ENCODE peak calls at places on chromosomes 16 and 17, in four cellular contexts. X is GM12865, D is ovary, E is coronary artery. T is an unnamed sample.

GRCh38 chr17:76452102-76452645 is 778 bp downstream of the UBE2O start:
- DNase-seq in X (no peak), D (no peak), E (no peak), T (peak)

GRCh38 chr17:12727076-12727750 is 61.5 kb downstream of the MYOCD start:
- DNase-seq in X (no peak), D (no peak), E (no peak), T (no peak)

GRCh38 chr17:61431594-61432311 is 20.5 kb upstream of the TBX4 start:
- DNase-seq in X (no peak), D (no peak), E (no peak), T (no peak)

GRCh38 chr16:17277981-17278381 is 192.8 kb downstream of the XYLT1 start:
- DNase-seq in X (peak), D (peak), E (no peak), T (peak)

GRCh38 chr17:29141484-29141835 is 38.7 kb downstream of the MYO18A start:
- DNase-seq in X (no peak), D (no peak), E (no peak), T (no peak)

GRCh38 chr16:90001761-90002503 is 17.3 kb downstream of the DBNDD1 start:
- DNase-seq in X (no peak), D (no peak), E (no peak), T (no peak)

GRCh38 chr16:50099957-50100648 is 34.3 kb downstream of the HEATR3 start:
- DNase-seq in X (no peak), D (no peak), E (no peak), T (no peak)

GRCh38 chr16:56195151-56195550 is 3.9 kb downstream of the GNAO1 start:
- DNase-seq in X (no peak), D (peak), E (no peak), T (no peak)

GRCh38 chr17:57898487-57899311 is 48.9 kb upstream of the MRPS23 start:
- DNase-seq in X (no peak), D (no peak), E (no peak), T (no peak)

GRCh38 chr16:29662729-29663019 is 373 bp upstream of the SPN start:
- DNase-seq in X (peak), D (no peak), E (no peak), T (peak)

GRCh38 chr16:67563708-67564468 is 1.6 kb downstream of the CTCF start:
- DNase-seq in X (peak), D (no peak), E (no peak), T (no peak)

GRCh38 chr17:1755993-1756306 is 5.9 kb upstream of the SERPINF1 start:
- DNase-seq in X (no peak), D (no peak), E (no peak), T (no peak)
- TF ChIP-seq CTCF in X (no peak), D (no peak), E (no peak), T (no peak)

GRCh38 chr17:81114694-81115093 is 50.6 kb upstream of the PVALEF start:
- DNase-seq in X (no peak), D (no peak), E (no peak), T (no peak)
- TF ChIP-seq CTCF in X (no peak), D (no peak), E (no peak), T (no peak)

GRCh38 chr16:80454802-80455201 is 86.0 kb upstream of the DYNLRB2 start:
- DNase-seq in X (no peak), D (no peak), E (no peak), T (no peak)
- TF ChIP-seq CTCF in X (no peak), D (no peak), E (no peak), T (no peak)

DNA sequence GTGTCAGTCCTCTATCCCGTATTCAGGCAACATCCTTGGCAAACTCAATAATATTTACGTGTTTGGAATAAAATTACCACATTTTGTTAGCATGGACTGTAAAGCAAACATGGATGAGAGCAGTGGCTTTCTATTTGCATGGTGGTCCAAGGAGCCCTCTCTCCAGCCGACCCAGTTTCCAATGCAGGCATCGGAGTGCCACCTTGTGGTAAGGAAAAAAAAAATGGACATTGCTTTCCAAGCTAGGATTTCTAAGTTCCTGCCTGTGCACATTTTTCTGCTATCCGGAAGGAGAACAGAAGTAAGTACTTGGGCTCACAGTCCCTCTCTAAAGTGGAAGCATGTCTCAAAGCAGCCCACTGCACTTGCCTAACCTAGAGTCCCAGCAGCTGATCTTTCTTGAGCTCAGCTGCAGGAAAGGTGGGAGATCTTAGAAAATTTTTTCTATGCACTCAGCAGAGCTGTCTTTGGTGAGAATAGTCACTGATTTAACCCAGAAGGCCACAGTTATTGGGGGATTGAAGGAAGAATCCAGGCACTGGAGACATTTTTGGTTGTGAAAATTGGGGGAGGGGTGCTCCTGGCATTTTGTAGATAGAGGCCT is 46.0 kb upstream of the ERCC4 start:
- DNase-seq in X (peak), D (no peak), E (no peak), T (no peak)
- TF ChIP-seq CTCF in X (peak), D (no peak), E (peak), T (peak)

GRCh38 chr17:6910987-6911603 is 79.6 kb upstream of the TEKT1 start:
- DNase-seq in X (peak), D (no peak), E (no peak), T (peak)
- TF ChIP-seq CTCF in X (peak), D (no peak), E (no peak), T (peak)

GRCh38 chr16:87330646-87331045 is 13.5 kb upstream of the C16orf95 start:
- DNase-seq in X (no peak), D (no peak), E (no peak), T (no peak)
- TF ChIP-seq CTCF in X (no peak), D (no peak), E (no peak), T (no peak)

GRCh38 chr17:64941761-64942160 is 22.5 kb upstream of the LRRC37A3 start:
- DNase-seq in X (no peak), D (no peak), E (no peak), T (no peak)

GRCh38 chr17:64941045-64941444 is 21.8 kb upstream of the LRRC37A3 start:
- DNase-seq in X (no peak), D (no peak), E (no peak), T (no peak)

GRCh38 chr17:64940055-64940454 is 20.8 kb upstream of the LRRC37A3 start:
- DNase-seq in X (no peak), D (no peak), E (no peak), T (no peak)

GRCh38 chr17:64938290-64938689 is 19.0 kb upstream of the LRRC37A3 start:
- DNase-seq in X (no peak), D (no peak), E (no peak), T (no peak)

DNA sequence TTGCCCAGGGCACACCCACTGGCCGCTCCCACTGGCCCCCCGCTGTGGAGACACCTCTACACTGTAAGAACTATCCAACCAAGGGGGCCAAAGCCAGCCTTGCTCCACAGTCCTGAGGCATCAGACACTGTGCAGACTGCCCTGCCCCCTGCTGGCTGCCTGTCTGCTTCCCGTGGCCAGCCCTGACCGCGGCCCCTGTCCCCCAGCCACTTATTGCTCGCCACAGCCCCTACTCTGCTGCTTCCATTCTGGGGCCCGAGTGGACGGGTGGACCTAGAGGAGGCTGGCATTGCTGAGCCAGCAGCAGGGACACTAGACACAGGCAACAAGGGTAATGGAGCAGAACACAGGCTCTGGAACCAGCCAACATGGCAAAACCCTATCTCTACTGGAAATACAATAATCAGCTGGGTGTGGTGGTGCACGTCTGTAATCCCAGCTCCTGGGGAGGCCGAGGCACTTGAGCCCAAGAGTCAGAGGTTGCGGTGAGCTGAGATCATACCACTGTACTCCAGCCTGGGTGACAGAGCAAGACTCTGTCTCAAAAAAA is 19.7 kb upstream of the LRRC37A3 start:
- DNase-seq in X (peak), D (no peak), E (no peak), T (peak)
- TF ChIP-seq CTCF in X (peak), D (no peak), E (no peak), T (peak)